ENCODE peak calls at places on chromosomes 16 and 17, in four cellular contexts. I is left cardiac atrium; A is activated CD8-positive, alpha-beta memory T cell treated with anti-CD3 and anti-CD28 coated beads, Interleukin-2, amount 10 ng/mL, durations not matched to agents 7 days and 5 days; M is heart left ventricle. W is an unnamed sample.

GRCh38 chr16:80725566-80726162 is 78.7 kb downstream of the CDYL2 start:
- ATAC-seq in I (no peak), A (no peak), M (no peak), W (no peak)

GRCh38 chr16:11977206-11978041 is 890 bp downstream of the SNX29 start:
- ATAC-seq in I (peak; percentile 60), A (no peak), M (peak; percentile 60), W (no peak)

GRCh38 chr16:81496742-81497141 is 52.1 kb downstream of the CMIP start:
- ATAC-seq in I (no peak), A (no peak), M (no peak), W (no peak)

GRCh38 chr16:73037331-73037745 is 10.6 kb downstream of the ZFHX3 start:
- ATAC-seq in I (peak; percentile 34), A (no peak), M (peak; percentile 93), W (no peak)

GRCh38 chr17:17557796-17558195 is 33.7 kb downstream of the PEMT start:
- ATAC-seq in I (no peak), A (no peak), M (peak; percentile 58), W (no peak)

GRCh38 chr17:42453544-42453943 is 5.1 kb upstream of the ATP6V0A1 start:
- ATAC-seq in I (no peak), A (no peak), M (no peak), W (no peak)

GRCh38 chr16:29910819-29911675 is 10.8 kb downstream of the ASPHD1 start:
- ATAC-seq in I (no peak), A (no peak), M (peak; percentile 14), W (no peak)

GRCh38 chr16:3797904-3798811 is 80.8 kb upstream of the TRAP1 start:
- ATAC-seq in I (no peak), A (peak; percentile 45), M (no peak), W (peak; percentile 60)

GRCh38 chr17:32564325-32564724 is 77.5 kb downstream of the CDK5R1 start:
- ATAC-seq in I (no peak), A (peak; percentile 65), M (no peak), W (peak; percentile 94)

GRCh38 chr17:80030730-80031410 is 4.8 kb downstream of the TBC1D16 start:
- ATAC-seq in I (no peak), A (no peak), M (no peak), W (no peak)

GRCh38 chr17:39404542-39405378 is 3.3 kb upstream of the FBXL20 start:
- ATAC-seq in I (no peak), A (peak; percentile 10), M (no peak), W (peak; percentile 67)

GRCh38 chr17:79212150-79213087 is 137.8 kb downstream of the ENGASE start:
- ATAC-seq in I (no peak), A (no peak), M (no peak), W (no peak)

GRCh38 chr17:47907932-47908562 is 12.0 kb downstream of the SP2 start:
- ATAC-seq in I (no peak), A (no peak), M (peak; percentile 18), W (no peak)

GRCh38 chr17:81842725-81843504 is 8.1 kb upstream of the PPP1R27 start:
- ATAC-seq in I (no peak), A (no peak), M (no peak), W (peak; percentile 17)

GRCh38 chr17:14308636-14308964 is 7.7 kb downstream of the HS3ST3B1 start:
- ATAC-seq in I (no peak), A (no peak), M (no peak), W (no peak)

GRCh38 chr16:89317729-89318429 is 100.4 kb downstream of the ZNF778 start:
- ATAC-seq in I (no peak), A (no peak), M (no peak), W (no peak)

GRCh38 chr16:81889896-81890634 is 111.0 kb downstream of the PLCG2 start:
- ATAC-seq in I (peak; percentile 78), A (peak; percentile 84), M (peak; percentile 77), W (peak; percentile 72)

GRCh38 chr16:22188595-22189442 is 17.3 kb upstream of the EEF2K start:
- ATAC-seq in I (no peak), A (no peak), M (no peak), W (no peak)

GRCh38 chr17:4914009-4914408 is 11.1 kb upstream of the CHRNE start:
- ATAC-seq in I (no peak), A (no peak), M (no peak), W (no peak)

GRCh38 chr16:89295915-89296314 is 78.4 kb downstream of the ZNF778 start:
- ATAC-seq in I (no peak), A (no peak), M (no peak), W (no peak)

GRCh38 chr16:89153848-89154271 is 17.7 kb upstream of the CDH15 start:
- ATAC-seq in I (no peak), A (no peak), M (peak; percentile 4), W (peak; percentile 4)

GRCh38 chr17:57211010-57211411 is 45.3 kb upstream of the MSI2 start:
- ATAC-seq in I (no peak), A (no peak), M (no peak), W (no peak)

GRCh38 chr16:30473231-30474061 is 904 bp downstream of the ITGAL start:
- ATAC-seq in I (peak; percentile 35), A (no peak), M (peak; percentile 41), W (peak; percentile 50)

GRCh38 chr16:57252148-57252721 is 7.2 kb downstream of the ARL2BP start:
- ATAC-seq in I (peak; percentile 12), A (no peak), M (no peak), W (no peak)

GRCh38 chr17:38441429-38442061 is 13.3 kb downstream of the ARHGAP23 start:
- ATAC-seq in I (peak; percentile 21), A (no peak), M (peak; percentile 36), W (no peak)

GRCh38 chr16:56426585-56426984 is 1.2 kb upstream of the AMFR start:
- ATAC-seq in I (no peak), A (no peak), M (no peak), W (no peak)

GRCh38 chr16:26531290-26531730 is 535.4 kb upstream of the C16orf82 start:
- ATAC-seq in I (no peak), A (no peak), M (no peak), W (no peak)